ENCODE peak calls at places on chromosomes 1 and 21, in six cellular contexts. A is GF-D8, M is tibial artery, X is endothelial cell, P is IMR-90, Y is neural progenitor cell. I is an unnamed sample.

GRCh38 chr1:151829352-151830046 is 2.1 kb downstream of the RORC start:
- DNase-seq in A (peak; percentile 11), M (no peak), X (no peak), P (no peak), Y (no peak), I (peak; percentile 69)

GRCh38 chr1:163395767-163396166 is 74.0 kb downstream of the NUF2 start:
- DNase-seq in A (no peak), M (no peak), X (no peak), P (no peak), Y (no peak), I (no peak)

GRCh38 chr1:216742625-216743024 is 19.4 kb upstream of the ESRRG start:
- DNase-seq in A (no peak), M (no peak), X (no peak), P (peak; percentile 30), Y (peak; percentile 17), I (no peak)

GRCh38 chr1:182688436-182688835 is 4.0 kb upstream of the RGS8 start:
- DNase-seq in A (no peak), M (no peak), X (no peak), P (no peak), Y (no peak), I (no peak)

GRCh38 chr1:53465023-53465957 is 6.1 kb downstream of the DMRTB1 start:
- DNase-seq in A (no peak), M (no peak), X (no peak), P (no peak), Y (no peak), I (no peak)

GRCh38 chr1:167612583-167612982 is 17.4 kb upstream of the RCSD1 start:
- DNase-seq in A (peak; percentile 27), M (no peak), X (no peak), P (no peak), Y (no peak), I (peak; percentile 75)

GRCh38 chr1:44775930-44776748 is 799 bp downstream of the RPS8 start:
- DNase-seq in A (no peak), M (no peak), X (no peak), P (no peak), Y (no peak), I (no peak)

GRCh38 chr1:4090556-4090955 is 190.5 kb upstream of the C1orf174 start:
- DNase-seq in A (no peak), M (peak; percentile 44), X (no peak), P (no peak), Y (no peak), I (no peak)

GRCh38 chr1:243746736-243747135 is 103.3 kb downstream of the AKT3 start:
- DNase-seq in A (no peak), M (no peak), X (no peak), P (no peak), Y (peak; percentile 44), I (no peak)

GRCh38 chr1:40751802-40752201 is 31.8 kb upstream of the KCNQ4 start:
- DNase-seq in A (no peak), M (no peak), X (no peak), P (no peak), Y (no peak), I (no peak)

GRCh38 chr1:77030401-77031100 is 163.3 kb downstream of the ST6GALNAC5 start:
- DNase-seq in A (no peak), M (no peak), X (no peak), P (peak; percentile 33), Y (no peak), I (no peak)

GRCh38 chr1:228031276-228031995 is 24.6 kb downstream of the WNT3A start:
- DNase-seq in A (no peak), M (peak; percentile 38), X (no peak), P (no peak), Y (no peak), I (no peak)

GRCh38 chr1:3005771-3006170 is 15.5 kb upstream of the ACTRT2 start:
- DNase-seq in A (no peak), M (peak; percentile 82), X (no peak), P (no peak), Y (no peak), I (no peak)

GRCh38 chr1:159168043-159168442 is 3.4 kb upstream of the CADM3 start:
- DNase-seq in A (no peak), M (no peak), X (no peak), P (no peak), Y (no peak), I (no peak)

GRCh38 chr1:212514056-212514614 is 81.4 kb downstream of the NENF start:
- DNase-seq in A (no peak), M (peak; percentile 72), X (no peak), P (peak; percentile 65), Y (no peak), I (no peak)

GRCh38 chr1:230350208-230350921 is 75.8 kb downstream of the PGBD5 start:
- DNase-seq in A (no peak), M (no peak), X (no peak), P (peak; percentile 6), Y (no peak), I (no peak)

GRCh38 chr1:167439301-167439988 is 78.9 kb downstream of the CD247 start:
- DNase-seq in A (no peak), M (no peak), X (peak; percentile 53), P (peak; percentile 28), Y (peak; percentile 87), I (no peak)

GRCh38 chr1:46522969-46523320 is 28.5 kb downstream of the KNCN start:
- DNase-seq in A (no peak), M (no peak), X (no peak), P (no peak), Y (no peak), I (no peak)

GRCh38 chr1:245169391-245169790 is 14.6 kb downstream of the KIF26B start:
- DNase-seq in A (peak; percentile 69), M (no peak), X (no peak), P (no peak), Y (no peak), I (no peak)

GRCh38 chr1:164575356-164575755 is 16.4 kb downstream of the PBX1 start:
- DNase-seq in A (no peak), M (no peak), X (no peak), P (no peak), Y (peak; percentile 32), I (no peak)

GRCh38 chr1:163410073-163410522 is 88.3 kb downstream of the NUF2 start:
- DNase-seq in A (no peak), M (no peak), X (peak; percentile 68), P (peak; percentile 56), Y (peak; percentile 88), I (peak; percentile 31)

GRCh38 chr1:64006276-64007051 is 197.0 kb upstream of the UBE2U start:
- DNase-seq in A (no peak), M (no peak), X (no peak), P (peak; percentile 80), Y (no peak), I (no peak)

GRCh38 chr1:40766017-40766416 is 17.6 kb upstream of the KCNQ4 start:
- DNase-seq in A (no peak), M (no peak), X (no peak), P (peak; percentile 31), Y (no peak), I (no peak)

GRCh38 chr21:38760017-38760761 is 45.5 kb upstream of the ETS2 start:
- DNase-seq in A (no peak), M (no peak), X (no peak), P (peak; percentile 52), Y (peak; percentile 72), I (no peak)

GRCh38 chr1:197065549-197065948 is 1.5 kb downstream of the F13B start:
- DNase-seq in A (no peak), M (no peak), X (no peak), P (peak; percentile 40), Y (no peak), I (no peak)

GRCh38 chr1:198273901-198274300 is 117.1 kb downstream of the NEK7 start:
- DNase-seq in A (no peak), M (no peak), X (no peak), P (no peak), Y (no peak), I (no peak)

GRCh38 chr21:41373253-41373652 is 11.4 kb downstream of the MX2 start:
- DNase-seq in A (no peak), M (peak; percentile 48), X (no peak), P (no peak), Y (no peak), I (no peak)

GRCh38 chr1:27382950-27383627 is at the start of gene CD164L2:
- DNase-seq in A (no peak), M (no peak), X (peak; percentile 56), P (no peak), Y (peak; percentile 88), I (no peak)

GRCh38 chr1:11796036-11796828 is 9.5 kb downstream of the MTHFR start:
- DNase-seq in A (no peak), M (peak; percentile 63), X (no peak), P (peak; percentile 64), Y (no peak), I (no peak)

GRCh38 chr1:111225717-111226400 is 1.7 kb upstream of the CHI3L2 start:
- DNase-seq in A (no peak), M (no peak), X (no peak), P (peak; percentile 36), Y (no peak), I (no peak)

GRCh38 chr1:222818171-222818570 is 3.3 kb downstream of the DISP1 start:
- DNase-seq in A (no peak), M (no peak), X (no peak), P (no peak), Y (no peak), I (no peak)

GRCh38 chr1:47906009-47906432 is 91.2 kb downstream of the TRABD2B start:
- DNase-seq in A (no peak), M (peak; percentile 77), X (no peak), P (no peak), Y (no peak), I (no peak)

GRCh38 chr1:212179394-212180076 is 105.7 kb upstream of the PPP2R5A start:
- DNase-seq in A (no peak), M (no peak), X (no peak), P (peak; percentile 97), Y (no peak), I (no peak)

GRCh38 chr1:15303912-15304311 is 56.9 kb downstream of the FHAD1 start:
- DNase-seq in A (no peak), M (no peak), X (no peak), P (no peak), Y (no peak), I (no peak)

I was measured in AML-193.